ENCODE peak calls at places on chromosomes 3 and 15, in five cellular contexts. G, B, L, N and H are unnamed samples. For H3K4me1, the result is how much of the 10 kb centered on the place peaks cover.

GRCh38 chr3:140143670-140144069 is 208.7 kb downstream of the CLSTN2 start:
- DNase-seq in B (no peak), L (no peak), G (no peak), N (no peak), H (no peak)

GRCh38 chr3:52257911-52258310 is 12.4 kb downstream of the PPM1M start:
- DNase-seq in B (no peak), N (no peak), G (no peak), L (no peak), H (no peak)

GRCh38 chr15:57761562-57761961 is 55.0 kb downstream of the POLR2M start:
- DNase-seq in G (no peak), B (no peak), L (no peak), N (no peak), H (no peak)

GRCh38 chr3:186189492-186189891 is 80.6 kb upstream of the ETV5 start:
- DNase-seq in L (no peak), G (no peak), N (no peak), B (no peak), H (no peak)

GRCh38 chr15:31328425-31328998 is 1.9 kb downstream of the KLF13 start:
- DNase-seq in B (peak), L (no peak), N (no peak), G (no peak), H (no peak)

GRCh38 chr3:169694117-169694516 is 30.6 kb upstream of the MECOM start:
- DNase-seq in G (no peak), B (no peak), L (no peak), N (no peak), H (no peak)

GRCh38 chr15:59313703-59314332 is 58.9 kb downstream of the MYO1E start:
- DNase-seq in L (no peak), G (peak), N (peak), B (no peak), H (peak)

GRCh38 chr3:170815340-170815739 is 54.7 kb downstream of the RPL22L1 start:
- DNase-seq in N (no peak), G (peak), B (no peak), L (no peak), H (no peak)

GRCh38 chr15:35141743-35142356 is 56.8 kb upstream of the NANOGP8 start:
- DNase-seq in N (no peak), G (no peak), L (no peak), B (no peak), H (no peak)

GRCh38 chr3:101809178-101810022 is 30.4 kb downstream of the NXPE3 start:
- DNase-seq in B (peak), N (no peak), G (peak), L (peak), H (no peak)

GRCh38 chr3:3851621-3852323 is 52.5 kb downstream of the LRRN1 start:
- DNase-seq in N (no peak), G (no peak), L (no peak), B (no peak), H (no peak)

GRCh38 chr3:148075829-148076716 is 621.6 kb upstream of the AGTR1 start:
- DNase-seq in G (no peak), L (peak), B (no peak), N (no peak), H (no peak)

GRCh38 chr3:174441588-174442316 is 417.4 kb upstream of the NAALADL2 start:
- DNase-seq in L (no peak), B (no peak), N (no peak), G (no peak), H (no peak)

GRCh38 chr3:193984378-193984777 is 151.6 kb upstream of the HES1 start:
- DNase-seq in G (no peak), N (no peak), B (no peak), L (no peak), H (no peak)

GRCh38 chr3:69890094-69890493 is 109.4 kb upstream of the SAMMSON start:
- DNase-seq in L (no peak), B (no peak), N (no peak), G (no peak), H (no peak)

GRCh38 chr15:73650387-73651126 is 17.4 kb upstream of the NPTN start:
- DNase-seq in G (no peak), N (no peak), L (no peak), B (no peak), H (no peak)

GRCh38 chr15:73660455-73660854 is 23.7 kb upstream of the CD276 start:
- DNase-seq in G (no peak), N (no peak), L (no peak), B (no peak), H (no peak)

GRCh38 chr15:73658645-73659044 is 25.5 kb upstream of the NPTN start:
- DNase-seq in B (no peak), L (no peak), G (no peak), N (no peak), H (no peak)

GRCh38 chr15:73654659-73655058 is 21.5 kb upstream of the NPTN start:
- DNase-seq in N (no peak), G (no peak), B (no peak), L (no peak), H (no peak)

DNA sequence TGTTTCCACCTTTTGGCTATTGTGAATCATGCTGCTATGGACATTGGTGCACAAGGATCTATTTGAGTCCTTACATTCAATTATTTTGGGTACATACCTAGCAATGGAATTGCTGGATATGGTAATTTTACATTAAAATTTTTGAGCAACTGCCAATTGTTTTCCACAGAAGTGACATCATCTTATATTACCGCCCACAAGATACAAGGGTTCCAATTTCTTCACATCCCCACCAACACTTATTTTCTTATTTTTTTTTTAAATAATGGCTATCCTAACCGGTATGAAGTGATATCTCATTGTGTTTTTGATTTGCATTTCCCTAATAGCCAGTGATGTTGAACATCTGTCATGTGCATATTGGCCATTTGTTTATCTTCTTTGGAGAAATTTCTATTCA is 22.5 kb upstream of the NPTN start:
- DNase-seq in G (no peak), L (no peak), B (no peak), N (no peak), H (no peak)
- H3K4me1 ChIP-seq in G (under half), L (under half), B (under half), N (under half), H (under half)

GRCh38 chr3:100554373-100554676 is 55.1 kb upstream of the ADGRG7 start:
- DNase-seq in L (no peak), G (no peak), N (no peak), B (no peak), H (no peak)
- H3K4me1 ChIP-seq in L (under half), G (under half), N (under half), B (under half), H (under half)

GRCh38 chr3:41323860-41324259 is 124.6 kb downstream of the CTNNB1 start:
- DNase-seq in G (no peak), L (no peak), N (no peak), B (no peak), H (no peak)

GRCh38 chr3:41323455-41323854 is 124.2 kb downstream of the CTNNB1 start:
- DNase-seq in G (no peak), N (no peak), B (no peak), L (no peak), H (no peak)

GRCh38 chr3:41318520-41318919 is 119.2 kb downstream of the CTNNB1 start:
- DNase-seq in N (no peak), G (no peak), L (no peak), B (no peak), H (no peak)

GRCh38 chr3:41320953-41321641 is 121.8 kb downstream of the CTNNB1 start:
- DNase-seq in G (no peak), B (no peak), L (no peak), N (no peak), H (no peak)

DNA sequence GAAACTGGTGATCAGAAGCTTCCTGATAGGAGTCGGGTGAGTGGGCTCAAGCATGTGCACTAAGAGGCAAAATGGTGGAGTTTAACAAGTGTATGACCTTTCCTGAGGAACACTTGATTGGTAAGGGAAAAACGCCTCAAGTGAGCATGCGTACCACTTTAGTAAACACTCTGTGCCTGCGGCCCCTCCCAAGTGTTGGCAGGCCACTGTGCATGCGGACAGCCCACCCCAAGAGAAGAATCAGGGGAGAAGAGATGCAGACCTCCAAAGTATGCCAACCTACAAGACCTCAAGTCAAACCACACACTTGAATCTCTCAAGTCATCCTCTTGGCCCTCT is 122.3 kb downstream of the CTNNB1 start:
- DNase-seq in G (no peak), N (no peak), L (no peak), B (no peak), H (no peak)
- H3K4me1 ChIP-seq in G (under half), N (under half), L (under half), B (under half), H (under half)

GRCh38 chr15:101246824-101247745 is 4.8 kb downstream of the CHSY1 start:
- DNase-seq in L (no peak), N (no peak), B (no peak), G (no peak), H (no peak)
- H3K4me1 ChIP-seq in L (under half), N (half or more), B (under half), G (under half), H (half or more)

GRCh38 chr3:32865364-32865763 is 47.6 kb downstream of the TRIM71 start:
- DNase-seq in G (no peak), N (no peak), L (no peak), B (no peak), H (no peak)
- H3K4me1 ChIP-seq in G (under half), N (under half), L (under half), B (under half), H (under half)

GRCh38 chr3:141434255-141434654 is 52.6 kb upstream of the RASA2 start:
- DNase-seq in G (no peak), N (no peak), B (no peak), L (no peak), H (no peak)

GRCh38 chr3:141432904-141433303 is 53.9 kb upstream of the RASA2 start:
- DNase-seq in B (no peak), N (no peak), G (no peak), L (no peak), H (no peak)

GRCh38 chr3:141430326-141430725 is 56.5 kb upstream of the RASA2 start:
- DNase-seq in B (no peak), N (no peak), G (no peak), L (no peak), H (no peak)

GRCh38 chr3:141429371-141430035 is 57.3 kb upstream of the RASA2 start:
- DNase-seq in N (peak), B (no peak), L (no peak), G (no peak), H (no peak)

GRCh38 chr3:141431411-141432378 is 55.1 kb upstream of the RASA2 start:
- DNase-seq in N (no peak), G (no peak), B (no peak), L (no peak), H (no peak)
- H3K4me1 ChIP-seq in N (half or more), G (under half), B (under half), L (under half), H (half or more)

GRCh38 chr15:76060098-76060989 is 559 bp downstream of the TMEM266 start:
- DNase-seq in N (no peak), B (no peak), L (no peak), G (no peak), H (no peak)

GRCh38 chr15:76061700-76062099 is 1.9 kb downstream of the TMEM266 start:
- DNase-seq in B (no peak), G (no peak), L (no peak), N (no peak), H (no peak)

GRCh38 chr15:76058714-76059319 is 968 bp upstream of the TMEM266 start:
- DNase-seq in L (peak), G (peak), N (no peak), B (no peak), H (no peak)

GRCh38 chr15:76057332-76058000 is 2.3 kb upstream of the TMEM266 start:
- DNase-seq in N (no peak), L (peak), G (peak), B (peak), H (no peak)

GRCh38 chr15:76059320-76060097 is at the start of gene TMEM266:
- DNase-seq in N (peak), L (peak), B (no peak), G (peak), H (peak)
- H3K4me1 ChIP-seq in N (under half), L (under half), B (under half), G (under half), H (under half)

GRCh38 chr3:2847062-2847841 is 262.9 kb downstream of the IL5RA start:
- DNase-seq in N (no peak), B (no peak), L (no peak), G (no peak), H (no peak)
- H3K4me1 ChIP-seq in N (under half), B (under half), L (under half), G (under half), H (under half)

GRCh38 chr15:32864841-32865240 is 147.0 kb downstream of the GREM1 start:
- DNase-seq in B (no peak), N (no peak), L (no peak), G (no peak), H (no peak)

GRCh38 chr15:32870240-32871033 is 152.6 kb downstream of the GREM1 start:
- DNase-seq in N (no peak), L (no peak), G (no peak), B (peak), H (no peak)

GRCh38 chr15:32869814-32870213 is 152.0 kb downstream of the GREM1 start:
- DNase-seq in B (no peak), N (no peak), G (no peak), L (no peak), H (no peak)

GRCh38 chr15:32866486-32867312 is 148.9 kb downstream of the GREM1 start:
- DNase-seq in L (no peak), B (no peak), N (no peak), G (no peak), H (no peak)

DNA sequence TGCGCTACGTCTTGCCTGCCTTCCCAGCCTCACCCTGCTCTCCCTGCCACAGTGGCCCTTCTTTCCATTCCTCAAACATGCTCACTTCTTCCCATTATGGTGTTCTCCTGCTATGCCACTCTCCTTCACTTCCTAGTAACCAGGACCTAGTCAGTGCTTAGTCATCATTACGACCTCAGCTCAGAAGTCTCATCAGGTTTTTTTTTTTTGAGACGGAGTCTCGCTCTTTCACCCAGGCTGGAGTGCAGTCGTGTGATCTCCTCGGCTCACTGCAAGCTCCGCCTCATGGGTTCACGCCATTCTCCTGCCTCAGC is 149.5 kb downstream of the GREM1 start:
- DNase-seq in L (no peak), G (no peak), N (no peak), B (no peak), H (no peak)
- H3K4me1 ChIP-seq in L (under half), G (under half), N (under half), B (under half), H (under half)